ENCODE peak calls at places on chromosome 15, in seven cellular contexts. F is heart left ventricle; W is NCI-H2171; S is HS-5; P is hypothalamus; H is DND-41; T is activated naive CD8-positive, alpha-beta T cell treated with anti-CD3 and anti-CD28 coated beads for 36 hours. E is an unnamed sample.

GRCh38 chr15:40511093-40511471 is 40.3 kb downstream of the CHST14 start:
- DNase-seq in F (no peak), T (peak; percentile 30), H (no peak), S (no peak), W (no peak), P (no peak), E (no peak)

GRCh38 chr15:83206387-83206970 is 1.1 kb downstream of the HDGFL3 start:
- DNase-seq in W (no peak), T (no peak), P (no peak), H (peak; percentile 5), F (no peak), S (no peak), E (no peak)

GRCh38 chr15:29448320-29448719 is 178.7 kb upstream of the NSMCE3 start:
- DNase-seq in W (no peak), T (no peak), F (no peak), H (no peak), P (no peak), S (no peak), E (no peak)

GRCh38 chr15:77417642-77418041 is 2.3 kb downstream of the PEAK1 start:
- DNase-seq in S (no peak), H (no peak), F (no peak), P (no peak), W (no peak), T (no peak), E (no peak)

GRCh38 chr15:92747047-92747446 is 91.5 kb upstream of the FAM174B start:
- DNase-seq in S (no peak), H (no peak), W (no peak), F (no peak), P (no peak), T (no peak), E (no peak)

GRCh38 chr15:99953886-99954285 is 220.6 kb upstream of the LYSMD4 start:
- DNase-seq in F (no peak), T (no peak), S (no peak), P (no peak), W (no peak), H (no peak), E (no peak)

GRCh38 chr15:40498418-40498817 is 27.6 kb downstream of the CHST14 start:
- DNase-seq in T (no peak), S (peak; percentile 61), H (no peak), W (no peak), P (no peak), F (no peak), E (no peak)

GRCh38 chr15:79644091-79644490 is 212.0 kb downstream of the MINAR1 start:
- DNase-seq in W (no peak), F (no peak), S (peak; percentile 84), H (no peak), P (no peak), T (peak; percentile 6), E (no peak)

GRCh38 chr15:74605810-74606179 is 9.8 kb upstream of the CLK3 start:
- DNase-seq in W (no peak), F (no peak), T (no peak), H (no peak), P (no peak), S (no peak), E (no peak)

GRCh38 chr15:85500729-85501128 is 120.3 kb downstream of the AKAP13 start:
- DNase-seq in T (no peak), H (no peak), F (no peak), S (no peak), P (no peak), W (no peak), E (no peak)

GRCh38 chr15:66071160-66071559 is 182.4 kb downstream of the MEGF11 start:
- DNase-seq in W (no peak), H (no peak), S (no peak), P (no peak), T (no peak), F (no peak), E (no peak)

GRCh38 chr15:37079726-37080125 is 20.6 kb downstream of the MEIS2 start:
- DNase-seq in W (no peak), H (no peak), S (no peak), F (no peak), P (no peak), T (no peak), E (no peak)

GRCh38 chr15:70466895-70467529 is 296.3 kb downstream of the UACA start:
- DNase-seq in H (peak; percentile 76), F (no peak), P (no peak), W (peak; percentile 29), S (no peak), T (peak; percentile 42), E (peak; percentile 65)

GRCh38 chr15:33425149-33425548 is 114.4 kb downstream of the RYR3 start:
- DNase-seq in W (no peak), S (no peak), H (no peak), P (no peak), F (no peak), T (no peak), E (no peak)

GRCh38 chr15:33007295-33007855 is 187.1 kb downstream of the FMN1 start:
- DNase-seq in T (no peak), P (no peak), S (no peak), F (no peak), H (no peak), W (no peak), E (no peak)

GRCh38 chr15:28913171-28913765 is 27.5 kb downstream of the APBA2 start:
- DNase-seq in T (no peak), P (no peak), W (no peak), S (no peak), H (no peak), F (no peak), E (no peak)

E was measured in Jurkat, Clone E6-1.